ENCODE peak calls at places on chromosomes 16 and 17, in five cellular contexts. Y is HCT116, A is Karpas-422, C is GM23338, L is PC-3. I is an unnamed sample.

GRCh38 chr17:494601-495195 is 142.1 kb upstream of the RPH3AL start:
- DNase-seq in C (no peak), L (no peak), A (no peak), Y (no peak), I (no peak)

GRCh38 chr17:78355701-78356100 is 4.2 kb downstream of the SOCS3 start:
- DNase-seq in A (no peak), Y (no peak), C (no peak), L (no peak), I (no peak)

GRCh38 chr16:81163671-81164070 is 67.5 kb upstream of the GCSH start:
- DNase-seq in Y (no peak), C (no peak), A (no peak), L (no peak), I (no peak)

GRCh38 chr16:15770512-15770911 is 86.3 kb downstream of the MYH11 start:
- DNase-seq in L (no peak), Y (no peak), A (no peak), C (no peak), I (peak; percentile 67)

GRCh38 chr17:12398636-12399035 is 267.1 kb upstream of the MYOCD start:
- DNase-seq in L (no peak), Y (no peak), A (no peak), C (no peak), I (no peak)

GRCh38 chr17:57228921-57229320 is 27.4 kb upstream of the MSI2 start:
- DNase-seq in C (no peak), L (no peak), Y (no peak), A (no peak), I (no peak)

GRCh38 chr17:12859520-12859919 is 70.2 kb downstream of the ARHGAP44 start:
- DNase-seq in Y (no peak), A (no peak), L (no peak), C (no peak), I (no peak)

GRCh38 chr16:12818331-12818730 is 14.6 kb upstream of the CPPED1 start:
- DNase-seq in Y (no peak), L (no peak), C (no peak), A (no peak), I (no peak)

GRCh38 chr16:84518804-84519341 is 14.4 kb upstream of the MEAK7 start:
- DNase-seq in Y (no peak), C (no peak), A (no peak), L (no peak), I (no peak)

GRCh38 chr16:19524866-19525723 is 1.4 kb downstream of the CCP110 start:
- DNase-seq in A (peak; percentile 77), Y (no peak), L (no peak), C (peak; percentile 57), I (no peak)

GRCh38 chr16:75266738-75267630 is 15.6 kb upstream of the BCAR1 start:
- DNase-seq in L (no peak), Y (no peak), A (no peak), C (no peak), I (no peak)

GRCh38 chr17:40101367-40102210 is 1.2 kb upstream of the NR1D1 start:
- DNase-seq in C (no peak), A (no peak), Y (no peak), L (no peak), I (no peak)

GRCh38 chr17:17801800-17802481 is 34.8 kb downstream of the SREBF1 start:
- DNase-seq in Y (no peak), C (no peak), A (peak; percentile 63), L (no peak), I (no peak)

GRCh38 chr16:51084074-51084928 is 66.8 kb downstream of the SALL1 start:
- DNase-seq in L (no peak), A (no peak), C (no peak), Y (no peak), I (no peak)

GRCh38 chr16:2156025-2156848 is 655 bp downstream of the TRAF7 start:
- DNase-seq in Y (no peak), A (peak; percentile 72), L (peak; percentile 25), C (peak; percentile 56), I (peak; percentile 84)

GRCh38 chr17:68428498-68429172 is 28.7 kb downstream of the WIPI1 start:
- DNase-seq in Y (no peak), L (no peak), A (no peak), C (no peak), I (no peak)

GRCh38 chr17:63601439-63602371 is 1.0 kb downstream of the TACO1 start:
- DNase-seq in A (peak; percentile 58), L (peak; percentile 17), Y (no peak), C (peak; percentile 13), I (peak; percentile 42)

GRCh38 chr16:30870904-30871303 is 23.0 kb downstream of the BCL7C start:
- DNase-seq in L (no peak), A (no peak), Y (no peak), C (no peak), I (no peak)

GRCh38 chr17:2094891-2095535 is 40.1 kb downstream of the HIC1 start:
- DNase-seq in C (peak; percentile 53), Y (no peak), A (peak; percentile 73), L (peak; percentile 10), I (peak; percentile 77)

GRCh38 chr17:68399638-68400403 is 57.5 kb downstream of the WIPI1 start:
- DNase-seq in Y (no peak), A (no peak), C (no peak), L (peak; percentile 14), I (peak; percentile 97)

GRCh38 chr17:2195729-2196128 is 107.9 kb downstream of the SMG6 start:
- DNase-seq in C (no peak), A (no peak), Y (no peak), L (peak; percentile 21), I (peak; percentile 64)

GRCh38 chr16:14486520-14487303 is 143.3 kb downstream of the PARN start:
- DNase-seq in C (peak; percentile 46), L (peak; percentile 92), Y (peak; percentile 57), A (no peak), I (peak; percentile 96)

DNA sequence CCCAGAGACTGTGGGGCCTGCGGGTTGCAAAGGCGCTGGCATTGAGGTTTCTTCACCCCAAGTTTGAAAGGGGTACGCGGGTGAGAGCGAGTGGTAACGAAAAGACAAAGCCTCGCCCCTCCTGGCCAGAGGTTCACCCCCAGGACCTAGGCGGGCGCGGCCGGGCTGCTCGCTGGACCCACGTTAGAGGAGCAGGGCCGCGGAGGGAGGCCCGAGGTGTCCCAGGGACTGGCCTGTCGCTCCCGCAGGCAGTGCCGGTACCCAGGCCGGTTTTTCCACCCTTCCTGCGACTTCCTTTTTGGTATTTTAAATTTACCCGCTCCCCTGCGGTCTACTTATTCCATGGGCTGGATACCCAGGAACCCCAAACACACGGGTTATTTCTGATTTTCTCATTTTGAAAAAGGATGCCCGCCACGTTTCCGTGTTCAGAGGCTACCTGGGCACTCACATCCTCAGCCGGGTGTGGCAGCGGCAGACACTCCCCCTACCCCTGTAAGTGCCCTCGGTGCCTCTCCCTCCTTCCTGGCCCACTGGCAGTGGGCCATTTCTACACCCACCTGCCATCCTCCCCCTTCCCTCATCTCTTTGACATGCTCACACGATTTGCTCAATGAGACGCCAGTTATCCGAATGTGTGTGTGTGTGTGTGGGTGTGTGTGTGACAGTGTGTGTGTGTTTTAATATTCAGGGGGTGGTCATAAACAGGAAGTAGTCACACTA is 1.6 kb upstream of the FOXL1 start:
- DNase-seq in L (peak; percentile 57), C (peak; percentile 57), Y (no peak), A (no peak), I (peak; percentile 60)
- H3K27me3 ChIP-seq in L (no peaks in the 10 kb centered on the region), C (peaks cover 99% of the 10 kb centered on the region), Y (no peaks in the 10 kb centered on the region), A (no peaks in the 10 kb centered on the region), I (no peaks in the 10 kb centered on the region)

GRCh38 chr17:49858796-49859195 is 10.9 kb upstream of the TAC4 start:
- DNase-seq in L (no peak), C (no peak), A (no peak), Y (no peak), I (no peak)
- H3K4me2 ChIP-seq in L (no peak overlapping the region), C (no peak overlapping the region), A (no peak overlapping the region), Y (no peak overlapping the region), I (no peak overlapping the region)

GRCh38 chr17:80327518-80327917 is 66.9 kb downstream of the RNF213 start:
- DNase-seq in L (no peak), C (no peak), Y (no peak), A (no peak), I (no peak)
- H3K9me2 ChIP-seq in L (no peaks in the 10 kb centered on the region), C (no peaks in the 10 kb centered on the region), Y (no peaks in the 10 kb centered on the region), A (no peaks in the 10 kb centered on the region), I (no peaks in the 10 kb centered on the region)

GRCh38 chr17:45222994-45223540 is 1.4 kb downstream of the FMNL1 start:
- DNase-seq in A (no peak), C (no peak), L (no peak), Y (no peak), I (no peak)
- H3K27me3 ChIP-seq in A (no peaks in the 10 kb centered on the region), C (peaks cover 46% of the 10 kb centered on the region), L (no peaks in the 10 kb centered on the region), Y (no peaks in the 10 kb centered on the region), I (no peaks in the 10 kb centered on the region)

GRCh38 chr17:36092228-36092627 is 2.3 kb upstream of the CCL3 start:
- DNase-seq in Y (no peak), A (no peak), C (no peak), L (no peak), I (no peak)

GRCh38 chr17:36089888-36090836 is at the start of gene CCL3:
- DNase-seq in L (peak; percentile 2), Y (no peak), C (no peak), A (peak; percentile 90), I (peak; percentile 6)

GRCh38 chr17:36094746-36095145 is 4.8 kb upstream of the CCL3 start:
- DNase-seq in Y (no peak), A (no peak), L (no peak), C (no peak), I (no peak)

GRCh38 chr17:36094232-36094631 is 4.3 kb upstream of the CCL3 start:
- DNase-seq in C (no peak), A (no peak), L (no peak), Y (no peak), I (no peak)

GRCh38 chr17:36095992-36096391 is 6.0 kb upstream of the CCL3 start:
- DNase-seq in A (peak; percentile 73), L (no peak), C (no peak), Y (no peak), I (no peak)
- H3K4me2 ChIP-seq in A (peak overlapping the region; percentile 39), L (no peak overlapping the region), C (no peak overlapping the region), Y (no peak overlapping the region), I (no peak overlapping the region)